ENCODE peak calls at places on chromosomes 5 and 9, in six cellular contexts. One of them, this sample, is unnamed.

GRCh38 chr9:1979815-1980367 is 35.3 kb upstream of the SMARCA2 start:
- DNase-seq in GM12878: peak
- DNase-seq in H1: no peak
- DNase-seq in K562: no peak
- DNase-seq in GM12892: no peak
- DNase-seq in HepG2: no peak
- DNase-seq in this sample: no peak

GRCh38 chr9:35287986-35288515 is 126.2 kb downstream of the UNC13B start:
- DNase-seq in GM12878: no peak
- DNase-seq in GM12892: no peak
- DNase-seq in HepG2: no peak
- DNase-seq in K562: no peak
- DNase-seq in H1: no peak
- DNase-seq in this sample: no peak

GRCh38 chr9:93005876-93006275 is 52.6 kb upstream of the SUSD3 start:
- DNase-seq in K562: peak
- DNase-seq in H1: no peak
- DNase-seq in HepG2: no peak
- DNase-seq in GM12878: no peak
- DNase-seq in GM12892: no peak
- DNase-seq in this sample: no peak

GRCh38 chr5:127871448-127872153 is 168.4 kb downstream of the CCDC192 start:
- DNase-seq in H1: no peak
- DNase-seq in K562: no peak
- DNase-seq in GM12878: no peak
- DNase-seq in GM12892: no peak
- DNase-seq in HepG2: no peak
- DNase-seq in this sample: no peak

GRCh38 chr5:10797246-10797645 is 36.2 kb upstream of the DAP start:
- DNase-seq in GM12892: no peak
- DNase-seq in HepG2: no peak
- DNase-seq in K562: no peak
- DNase-seq in H1: no peak
- DNase-seq in GM12878: no peak
- DNase-seq in this sample: no peak

GRCh38 chr9:124007157-124007460 is 4.5 kb upstream of the LHX2 start:
- DNase-seq in H1: peak
- DNase-seq in HepG2: no peak
- DNase-seq in GM12878: no peak
- DNase-seq in K562: no peak
- DNase-seq in GM12892: no peak
- DNase-seq in this sample: no peak

GRCh38 chr5:132055808-132056609 is 4.4 kb upstream of the IL3 start:
- DNase-seq in HepG2: no peak
- DNase-seq in K562: no peak
- DNase-seq in H1: peak
- DNase-seq in GM12878: no peak
- DNase-seq in GM12892: peak
- DNase-seq in this sample: no peak

GRCh38 chr5:55665065-55665464 is 47.1 kb downstream of the SLC38A9 start:
- DNase-seq in H1: no peak
- DNase-seq in GM12892: no peak
- DNase-seq in GM12878: no peak
- DNase-seq in K562: no peak
- DNase-seq in HepG2: no peak
- DNase-seq in this sample: no peak

GRCh38 chr5:109757490-109757889 is 67.8 kb downstream of the MAN2A1 start:
- DNase-seq in GM12878: no peak
- DNase-seq in K562: no peak
- DNase-seq in GM12892: no peak
- DNase-seq in HepG2: no peak
- DNase-seq in H1: no peak
- DNase-seq in this sample: no peak

GRCh38 chr5:59293700-59294099 is 599.8 kb downstream of the PDE4D start:
- DNase-seq in H1: no peak
- DNase-seq in GM12878: no peak
- DNase-seq in HepG2: no peak
- DNase-seq in K562: no peak
- DNase-seq in GM12892: no peak
- DNase-seq in this sample: no peak

GRCh38 chr5:110968246-110969005 is 103.1 kb upstream of the TSLP start:
- DNase-seq in K562: no peak
- DNase-seq in H1: no peak
- DNase-seq in HepG2: no peak
- DNase-seq in GM12878: no peak
- DNase-seq in GM12892: no peak
- DNase-seq in this sample: no peak

GRCh38 chr5:149749481-149750365 is 19.6 kb downstream of the PPARGC1B start:
- DNase-seq in H1: no peak
- DNase-seq in GM12892: no peak
- DNase-seq in HepG2: peak
- DNase-seq in GM12878: no peak
- DNase-seq in K562: no peak
- DNase-seq in this sample: no peak

GRCh38 chr9:97596906-97597305 is 36.3 kb downstream of the TSTD2 start:
- DNase-seq in HepG2: no peak
- DNase-seq in H1: no peak
- DNase-seq in GM12892: no peak
- DNase-seq in GM12878: no peak
- DNase-seq in K562: no peak
- DNase-seq in this sample: no peak

GRCh38 chr5:143648696-143649095 is 163.3 kb upstream of the HMHB1 start:
- DNase-seq in GM12878: no peak
- DNase-seq in HepG2: no peak
- DNase-seq in H1: no peak
- DNase-seq in K562: peak
- DNase-seq in GM12892: no peak
- DNase-seq in this sample: no peak

GRCh38 chr5:109645591-109646236 is 44.0 kb upstream of the MAN2A1 start:
- DNase-seq in HepG2: no peak
- DNase-seq in K562: no peak
- DNase-seq in H1: peak
- DNase-seq in GM12892: no peak
- DNase-seq in GM12878: no peak
- DNase-seq in this sample: no peak

GRCh38 chr9:36163049-36163839 is 5.9 kb upstream of the CCIN start:
- DNase-seq in GM12892: no peak
- DNase-seq in HepG2: peak
- DNase-seq in H1: peak
- DNase-seq in K562: no peak
- DNase-seq in GM12878: no peak
- DNase-seq in this sample: no peak

GRCh38 chr9:26955222-26955903 is 849 bp upstream of the IFT74 start:
- DNase-seq in K562: no peak
- DNase-seq in HepG2: no peak
- DNase-seq in H1: no peak
- DNase-seq in GM12878: no peak
- DNase-seq in GM12892: no peak
- DNase-seq in this sample: no peak

GRCh38 chr9:84751921-84752320 is 82.4 kb downstream of the NTRK2 start:
- DNase-seq in GM12892: no peak
- DNase-seq in GM12878: no peak
- DNase-seq in K562: no peak
- DNase-seq in HepG2: no peak
- DNase-seq in H1: no peak
- DNase-seq in this sample: no peak

GRCh38 chr9:109556061-109556460 is 58.0 kb upstream of the PTPN3 start:
- DNase-seq in GM12878: no peak
- DNase-seq in K562: no peak
- DNase-seq in H1: no peak
- DNase-seq in GM12892: no peak
- DNase-seq in HepG2: no peak
- DNase-seq in this sample: no peak

GRCh38 chr9:94140791-94141790 is 56.8 kb downstream of the PTPDC1 start:
- DNase-seq in HepG2: no peak
- DNase-seq in H1: no peak
- DNase-seq in GM12878: no peak
- DNase-seq in GM12892: no peak
- DNase-seq in K562: no peak
- DNase-seq in this sample: no peak

GRCh38 chr9:32378496-32378895 is 5.9 kb upstream of the ACO1 start:
- DNase-seq in GM12878: peak
- DNase-seq in GM12892: no peak
- DNase-seq in H1: no peak
- DNase-seq in HepG2: peak
- DNase-seq in K562: peak
- DNase-seq in this sample: peak

GRCh38 chr5:77309140-77309539 is 98.7 kb downstream of the PDE8B start:
- DNase-seq in GM12878: no peak
- DNase-seq in GM12892: no peak
- DNase-seq in H1: no peak
- DNase-seq in K562: no peak
- DNase-seq in HepG2: no peak
- DNase-seq in this sample: no peak

GRCh38 chr5:39461007-39461682 is 36.4 kb upstream of the DAB2 start:
- DNase-seq in HepG2: no peak
- DNase-seq in GM12878: peak
- DNase-seq in GM12892: no peak
- DNase-seq in H1: no peak
- DNase-seq in K562: no peak
- DNase-seq in this sample: peak
- TF ChIP-seq POLR2A in HepG2: no peak
- TF ChIP-seq POLR2A in GM12878: no peak
- TF ChIP-seq POLR2A in GM12892: no peak
- TF ChIP-seq POLR2A in H1: no peak
- TF ChIP-seq POLR2A in K562: no peak
- TF ChIP-seq POLR2A in this sample: no peak

DNA sequence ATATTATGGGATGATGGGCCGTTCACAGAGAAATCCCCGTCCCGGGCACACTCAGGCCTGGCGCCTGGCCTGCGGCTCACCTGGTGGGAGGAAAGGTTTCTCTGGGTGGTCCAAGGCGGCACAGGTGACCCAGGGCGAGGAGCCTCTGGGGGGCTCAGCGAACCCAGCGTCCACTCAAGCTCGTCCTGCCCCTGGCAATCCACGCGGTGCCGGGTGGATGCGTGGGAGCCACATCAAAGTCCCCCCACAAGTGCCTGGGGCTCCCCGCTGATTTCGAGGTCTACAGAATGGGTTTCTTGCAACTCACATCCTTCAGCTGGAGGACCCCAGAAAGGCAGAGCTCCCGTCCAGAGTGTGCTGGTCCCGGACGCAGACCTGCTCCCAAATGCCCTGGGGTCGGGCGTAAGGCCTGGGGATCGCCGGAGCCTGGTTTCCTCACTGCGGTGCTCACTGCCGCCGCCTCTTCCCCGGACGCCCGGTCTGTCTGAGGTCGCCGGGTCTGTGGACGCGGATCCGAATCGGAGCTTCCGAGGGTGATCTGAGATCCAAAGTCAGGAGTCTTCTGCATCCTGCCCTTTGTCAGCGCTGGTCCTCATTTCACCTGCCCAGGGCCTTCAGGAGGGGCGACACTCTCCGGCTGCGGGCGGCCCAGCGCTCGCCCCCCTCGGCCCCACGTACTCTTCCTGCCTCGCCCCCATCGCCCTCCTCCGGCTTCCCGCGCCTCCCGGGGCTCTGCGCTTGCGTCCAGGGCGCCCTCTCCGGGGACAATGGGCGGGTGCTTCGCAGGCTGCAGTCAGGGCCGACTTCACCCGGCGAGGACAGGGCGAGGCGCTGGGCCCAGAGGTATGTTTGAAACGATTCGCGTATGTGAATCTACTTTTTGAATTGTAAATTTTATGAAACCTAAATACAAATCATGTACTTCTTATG is 20.0 kb upstream of the RUFY1 start:
- DNase-seq in H1: peak
- DNase-seq in HepG2: no peak
- DNase-seq in GM12892: peak
- DNase-seq in GM12878: no peak
- DNase-seq in K562: peak
- DNase-seq in this sample: peak
- TF ChIP-seq POLR2AphosphoS5 in H1: no peak
- TF ChIP-seq POLR2AphosphoS5 in HepG2: no peak
- TF ChIP-seq POLR2AphosphoS5 in GM12892: no peak
- TF ChIP-seq POLR2AphosphoS5 in GM12878: no peak
- TF ChIP-seq POLR2AphosphoS5 in K562: no peak
- TF ChIP-seq POLR2AphosphoS5 in this sample: peak

GRCh38 chr9:136621019-136621733 is 41.5 kb upstream of the EGFL7 start:
- DNase-seq in GM12892: no peak
- DNase-seq in HepG2: no peak
- DNase-seq in GM12878: no peak
- DNase-seq in K562: no peak
- DNase-seq in H1: no peak
- DNase-seq in this sample: no peak

GRCh38 chr9:136623016-136623848 is 39.5 kb upstream of the EGFL7 start:
- DNase-seq in H1: peak
- DNase-seq in GM12878: no peak
- DNase-seq in HepG2: no peak
- DNase-seq in K562: no peak
- DNase-seq in GM12892: no peak
- DNase-seq in this sample: no peak

GRCh38 chr9:136623849-136624183 is 38.9 kb upstream of the EGFL7 start:
- DNase-seq in K562: no peak
- DNase-seq in GM12892: no peak
- DNase-seq in GM12878: no peak
- DNase-seq in H1: peak
- DNase-seq in HepG2: no peak
- DNase-seq in this sample: no peak

GRCh38 chr9:136621734-136622093 is 41.0 kb upstream of the EGFL7 start:
- DNase-seq in GM12892: no peak
- DNase-seq in GM12878: no peak
- DNase-seq in H1: no peak
- DNase-seq in HepG2: no peak
- DNase-seq in K562: no peak
- DNase-seq in this sample: no peak

DNA sequence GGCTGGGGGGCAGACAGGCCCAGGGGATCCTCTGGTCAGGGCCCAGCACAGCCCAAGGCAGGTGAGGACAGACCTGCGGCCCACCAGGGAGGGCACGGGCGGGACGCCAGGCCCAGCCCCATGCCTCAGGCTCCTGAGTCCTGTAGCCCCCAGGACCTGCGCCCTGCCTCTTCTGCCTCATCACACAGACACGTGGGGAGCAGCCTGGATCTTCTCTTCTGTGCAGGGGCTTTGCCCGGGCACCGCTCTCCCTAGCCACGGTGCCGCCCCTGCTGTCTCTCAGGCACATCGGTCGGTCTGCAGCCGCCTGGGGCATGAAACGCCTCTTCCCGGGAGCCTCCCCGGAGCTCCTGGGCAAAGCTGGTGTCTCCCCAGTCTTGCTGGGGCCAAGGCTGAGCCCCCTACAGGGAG is 40.2 kb upstream of the EGFL7 start:
- DNase-seq in HepG2: no peak
- DNase-seq in H1: peak
- DNase-seq in GM12892: no peak
- DNase-seq in K562: no peak
- DNase-seq in GM12878: no peak
- DNase-seq in this sample: no peak
- TF ChIP-seq TAF1 in HepG2: no peak
- TF ChIP-seq TAF1 in H1: no peak
- TF ChIP-seq TAF1 in GM12892: no peak
- TF ChIP-seq TAF1 in K562: no peak
- TF ChIP-seq TAF1 in GM12878: no peak
- TF ChIP-seq TAF1 in this sample: no peak

DNA sequence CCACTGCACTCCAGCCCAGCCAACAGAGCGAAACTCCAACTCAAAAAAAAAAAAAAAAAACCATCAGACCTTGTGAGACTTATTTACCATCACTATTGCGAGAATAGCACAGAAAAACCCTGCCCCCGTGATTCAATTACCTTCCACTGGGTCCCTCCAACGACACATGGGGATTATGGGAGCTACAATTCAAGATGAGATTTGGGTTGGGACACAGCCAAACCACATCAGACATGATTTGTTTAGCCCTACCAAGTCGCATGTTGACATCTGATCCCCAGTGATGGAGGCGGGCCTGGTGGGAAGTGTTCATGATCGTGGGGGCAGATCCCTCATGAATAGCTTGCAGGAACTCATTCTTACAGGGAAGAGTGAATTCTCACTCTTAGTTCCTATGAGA is 26.6 kb downstream of the MYO10 start:
- DNase-seq in K562: no peak
- DNase-seq in GM12892: no peak
- DNase-seq in GM12878: no peak
- DNase-seq in HepG2: no peak
- DNase-seq in H1: no peak
- DNase-seq in this sample: no peak
- TF ChIP-seq POLR2A in K562: no peak
- TF ChIP-seq POLR2A in GM12892: no peak
- TF ChIP-seq POLR2A in GM12878: no peak
- TF ChIP-seq POLR2A in HepG2: no peak
- TF ChIP-seq POLR2A in H1: no peak
- TF ChIP-seq POLR2A in this sample: no peak

This sample was measured in GM12891.